ENCODE peak calls at places on chromosomes 7 and 10, in nine cellular contexts. One of them, this sample, is unnamed.

GRCh38 chr10:71748671-71749191 is 24.6 kb downstream of the VSIR start:
- DNase-seq in tibial nerve: peak; percentile 65
- DNase-seq in GM20000: peak; percentile 65
- DNase-seq in RWPE1: no peak
- DNase-seq in fibroblast of the aortic adventitia: peak; percentile 28
- DNase-seq in IMR-90: no peak
- DNase-seq in fibroblast of pulmonary artery: no peak
- DNase-seq in PC-9: no peak
- DNase-seq in HFF-Myc: no peak
- DNase-seq in this sample: no peak

GRCh38 chr10:70780370-70780760 is 4.8 kb downstream of the TBATA start:
- DNase-seq in tibial nerve: no peak
- DNase-seq in GM20000: no peak
- DNase-seq in RWPE1: no peak
- DNase-seq in fibroblast of the aortic adventitia: no peak
- DNase-seq in IMR-90: no peak
- DNase-seq in fibroblast of pulmonary artery: no peak
- DNase-seq in PC-9: no peak
- DNase-seq in HFF-Myc: no peak
- DNase-seq in this sample: no peak

GRCh38 chr10:23918090-23918704 is 290.7 kb upstream of the KIAA1217 start:
- DNase-seq in tibial nerve: no peak
- DNase-seq in GM20000: no peak
- DNase-seq in RWPE1: no peak
- DNase-seq in fibroblast of the aortic adventitia: no peak
- DNase-seq in IMR-90: no peak
- DNase-seq in fibroblast of pulmonary artery: no peak
- DNase-seq in PC-9: no peak
- DNase-seq in HFF-Myc: no peak
- DNase-seq in this sample: no peak

GRCh38 chr7:158003441-158004122 is 584.0 kb downstream of the PTPRN2 start:
- DNase-seq in tibial nerve: no peak
- DNase-seq in GM20000: no peak
- DNase-seq in RWPE1: no peak
- DNase-seq in fibroblast of the aortic adventitia: no peak
- DNase-seq in IMR-90: no peak
- DNase-seq in fibroblast of pulmonary artery: no peak
- DNase-seq in PC-9: no peak
- DNase-seq in HFF-Myc: no peak
- DNase-seq in this sample: no peak

GRCh38 chr10:120108941-120109340 is 216.4 kb downstream of the SEC23IP start:
- DNase-seq in tibial nerve: no peak
- DNase-seq in GM20000: no peak
- DNase-seq in RWPE1: no peak
- DNase-seq in fibroblast of the aortic adventitia: no peak
- DNase-seq in IMR-90: no peak
- DNase-seq in fibroblast of pulmonary artery: no peak
- DNase-seq in PC-9: no peak
- DNase-seq in HFF-Myc: no peak
- DNase-seq in this sample: no peak

GRCh38 chr10:91012502-91012901 is 91.6 kb upstream of the ANKRD1 start:
- DNase-seq in tibial nerve: no peak
- DNase-seq in GM20000: no peak
- DNase-seq in RWPE1: no peak
- DNase-seq in fibroblast of the aortic adventitia: no peak
- DNase-seq in IMR-90: no peak
- DNase-seq in fibroblast of pulmonary artery: no peak
- DNase-seq in PC-9: no peak
- DNase-seq in HFF-Myc: no peak
- DNase-seq in this sample: no peak

GRCh38 chr7:107622429-107622828 is 38.2 kb upstream of the SLC26A4 start:
- DNase-seq in tibial nerve: no peak
- DNase-seq in GM20000: peak; percentile 7
- DNase-seq in RWPE1: peak; percentile 38
- DNase-seq in fibroblast of the aortic adventitia: peak; percentile 45
- DNase-seq in IMR-90: peak; percentile 81
- DNase-seq in fibroblast of pulmonary artery: peak; percentile 88
- DNase-seq in PC-9: no peak
- DNase-seq in HFF-Myc: peak; percentile 33
- DNase-seq in this sample: peak; percentile 69

GRCh38 chr7:92639213-92639896 is 49.2 kb upstream of the FAM133B start:
- DNase-seq in tibial nerve: no peak
- DNase-seq in GM20000: no peak
- DNase-seq in RWPE1: no peak
- DNase-seq in fibroblast of the aortic adventitia: no peak
- DNase-seq in IMR-90: no peak
- DNase-seq in fibroblast of pulmonary artery: no peak
- DNase-seq in PC-9: no peak
- DNase-seq in HFF-Myc: no peak
- DNase-seq in this sample: no peak

GRCh38 chr10:130744631-130745030 is 566.9 kb downstream of the TCERG1L start:
- DNase-seq in tibial nerve: no peak
- DNase-seq in GM20000: no peak
- DNase-seq in RWPE1: no peak
- DNase-seq in fibroblast of the aortic adventitia: no peak
- DNase-seq in IMR-90: no peak
- DNase-seq in fibroblast of pulmonary artery: no peak
- DNase-seq in PC-9: no peak
- DNase-seq in HFF-Myc: no peak
- DNase-seq in this sample: no peak

GRCh38 chr7:137656227-137656849 is 190.4 kb downstream of the DGKI start:
- DNase-seq in tibial nerve: peak; percentile 85
- DNase-seq in GM20000: peak; percentile 59
- DNase-seq in RWPE1: peak; percentile 37
- DNase-seq in fibroblast of the aortic adventitia: peak; percentile 89
- DNase-seq in IMR-90: peak; percentile 79
- DNase-seq in fibroblast of pulmonary artery: peak; percentile 87
- DNase-seq in PC-9: peak; percentile 75
- DNase-seq in HFF-Myc: peak; percentile 35
- DNase-seq in this sample: peak; percentile 42

GRCh38 chr7:2092279-2092678 is 140.5 kb downstream of the MAD1L1 start:
- DNase-seq in tibial nerve: no peak
- DNase-seq in GM20000: no peak
- DNase-seq in RWPE1: peak; percentile 37
- DNase-seq in fibroblast of the aortic adventitia: no peak
- DNase-seq in IMR-90: no peak
- DNase-seq in fibroblast of pulmonary artery: no peak
- DNase-seq in PC-9: no peak
- DNase-seq in HFF-Myc: no peak
- DNase-seq in this sample: no peak

GRCh38 chr7:69768986-69769595 is 170.8 kb downstream of the AUTS2 start:
- DNase-seq in tibial nerve: no peak
- DNase-seq in GM20000: no peak
- DNase-seq in RWPE1: no peak
- DNase-seq in fibroblast of the aortic adventitia: peak; percentile 27
- DNase-seq in IMR-90: no peak
- DNase-seq in fibroblast of pulmonary artery: peak; percentile 50
- DNase-seq in PC-9: no peak
- DNase-seq in HFF-Myc: no peak
- DNase-seq in this sample: peak; percentile 50

GRCh38 chr10:112758961-112759360 is 191.1 kb upstream of the TCF7L2 start:
- DNase-seq in tibial nerve: no peak
- DNase-seq in GM20000: no peak
- DNase-seq in RWPE1: no peak
- DNase-seq in fibroblast of the aortic adventitia: no peak
- DNase-seq in IMR-90: no peak
- DNase-seq in fibroblast of pulmonary artery: no peak
- DNase-seq in PC-9: no peak
- DNase-seq in HFF-Myc: no peak
- DNase-seq in this sample: no peak

GRCh38 chr10:14010083-14010551 is 320.6 kb downstream of the FRMD4A start:
- DNase-seq in tibial nerve: no peak
- DNase-seq in GM20000: peak; percentile 26
- DNase-seq in RWPE1: no peak
- DNase-seq in fibroblast of the aortic adventitia: peak; percentile 83
- DNase-seq in IMR-90: peak; percentile 86
- DNase-seq in fibroblast of pulmonary artery: peak; percentile 73
- DNase-seq in PC-9: no peak
- DNase-seq in HFF-Myc: peak; percentile 80
- DNase-seq in this sample: peak; percentile 77

GRCh38 chr10:113746188-113746950 is 5.1 kb upstream of the PLEKHS1 start:
- DNase-seq in tibial nerve: no peak
- DNase-seq in GM20000: no peak
- DNase-seq in RWPE1: no peak
- DNase-seq in fibroblast of the aortic adventitia: peak; percentile 18
- DNase-seq in IMR-90: no peak
- DNase-seq in fibroblast of pulmonary artery: peak; percentile 21
- DNase-seq in PC-9: peak; percentile 35
- DNase-seq in HFF-Myc: no peak
- DNase-seq in this sample: peak; percentile 31

GRCh38 chr7:23654508-23654907 is 25.5 kb upstream of the FAM221A start:
- DNase-seq in tibial nerve: no peak
- DNase-seq in GM20000: no peak
- DNase-seq in RWPE1: no peak
- DNase-seq in fibroblast of the aortic adventitia: peak; percentile 48
- DNase-seq in IMR-90: peak; percentile 31
- DNase-seq in fibroblast of pulmonary artery: peak; percentile 18
- DNase-seq in PC-9: peak; percentile 29
- DNase-seq in HFF-Myc: peak; percentile 14
- DNase-seq in this sample: no peak

GRCh38 chr7:77199008-77199966 is at the start of gene FGL2:
- DNase-seq in tibial nerve: peak; percentile 72
- DNase-seq in GM20000: no peak
- DNase-seq in RWPE1: peak; percentile 8
- DNase-seq in fibroblast of the aortic adventitia: peak; percentile 85
- DNase-seq in IMR-90: peak; percentile 67
- DNase-seq in fibroblast of pulmonary artery: peak; percentile 85
- DNase-seq in PC-9: no peak
- DNase-seq in HFF-Myc: no peak
- DNase-seq in this sample: peak; percentile 35

GRCh38 chr10:121791761-121792160 is 136.1 kb downstream of the ATE1 start:
- DNase-seq in tibial nerve: no peak
- DNase-seq in GM20000: no peak
- DNase-seq in RWPE1: peak; percentile 21
- DNase-seq in fibroblast of the aortic adventitia: no peak
- DNase-seq in IMR-90: peak; percentile 13
- DNase-seq in fibroblast of pulmonary artery: peak; percentile 78
- DNase-seq in PC-9: no peak
- DNase-seq in HFF-Myc: no peak
- DNase-seq in this sample: peak; percentile 78

GRCh38 chr10:11863353-11864105 is 40.4 kb downstream of the PROSER2 start:
- DNase-seq in tibial nerve: no peak
- DNase-seq in GM20000: peak; percentile 74
- DNase-seq in RWPE1: no peak
- DNase-seq in fibroblast of the aortic adventitia: no peak
- DNase-seq in IMR-90: no peak
- DNase-seq in fibroblast of pulmonary artery: no peak
- DNase-seq in PC-9: no peak
- DNase-seq in HFF-Myc: no peak
- DNase-seq in this sample: no peak

GRCh38 chr7:140304071-140304799 is 94.1 kb downstream of the SLC37A3 start:
- DNase-seq in tibial nerve: no peak
- DNase-seq in GM20000: peak; percentile 61
- DNase-seq in RWPE1: no peak
- DNase-seq in fibroblast of the aortic adventitia: peak; percentile 51
- DNase-seq in IMR-90: peak; percentile 16
- DNase-seq in fibroblast of pulmonary artery: peak; percentile 37
- DNase-seq in PC-9: no peak
- DNase-seq in HFF-Myc: peak; percentile 12
- DNase-seq in this sample: no peak

GRCh38 chr7:148733496-148733895 is 34.8 kb downstream of the CUL1 start:
- DNase-seq in tibial nerve: no peak
- DNase-seq in GM20000: no peak
- DNase-seq in RWPE1: no peak
- DNase-seq in fibroblast of the aortic adventitia: no peak
- DNase-seq in IMR-90: no peak
- DNase-seq in fibroblast of pulmonary artery: no peak
- DNase-seq in PC-9: no peak
- DNase-seq in HFF-Myc: no peak
- DNase-seq in this sample: no peak

GRCh38 chr7:101126651-101127459 is at the start of gene SERPINE1:
- DNase-seq in tibial nerve: peak; percentile 92
- DNase-seq in GM20000: peak; percentile 76
- DNase-seq in RWPE1: peak; percentile 99
- DNase-seq in fibroblast of the aortic adventitia: peak; percentile 100
- DNase-seq in IMR-90: peak; percentile 100
- DNase-seq in fibroblast of pulmonary artery: peak; percentile 100
- DNase-seq in PC-9: peak; percentile 92
- DNase-seq in HFF-Myc: peak; percentile 98
- DNase-seq in this sample: peak; percentile 100
- TF ChIP-seq CTCF in tibial nerve: peak; percentile 10
- TF ChIP-seq CTCF in GM20000: no peak
- TF ChIP-seq CTCF in RWPE1: no peak
- TF ChIP-seq CTCF in fibroblast of the aortic adventitia: peak; percentile 50
- TF ChIP-seq CTCF in IMR-90: peak; percentile 22
- TF ChIP-seq CTCF in fibroblast of pulmonary artery: peak; percentile 34
- TF ChIP-seq CTCF in PC-9: peak; percentile 15
- TF ChIP-seq CTCF in HFF-Myc: no peak
- TF ChIP-seq CTCF in this sample: peak; percentile 36

DNA sequence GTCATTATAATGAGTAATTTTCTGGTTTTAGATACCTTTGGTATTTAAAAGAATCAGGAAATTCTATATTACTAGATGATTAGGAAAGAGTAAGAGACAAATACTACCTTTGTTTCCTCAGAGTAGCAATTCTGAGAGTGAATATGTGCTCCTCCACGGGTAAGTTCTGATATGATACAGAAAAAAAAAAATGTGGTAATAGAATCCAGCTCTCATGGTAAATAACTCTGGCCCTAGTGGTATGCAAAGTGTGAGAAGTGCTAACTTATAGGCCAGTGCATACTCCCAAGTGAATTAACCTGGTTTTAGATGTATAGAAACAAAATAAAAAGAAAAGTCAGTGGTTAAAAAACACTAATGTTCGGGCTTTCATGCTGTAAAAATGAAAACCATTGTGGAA is 512.6 kb upstream of the SEMA3D start:
- DNase-seq in tibial nerve: no peak
- DNase-seq in GM20000: no peak
- DNase-seq in RWPE1: no peak
- DNase-seq in fibroblast of the aortic adventitia: no peak
- DNase-seq in IMR-90: no peak
- DNase-seq in fibroblast of pulmonary artery: no peak
- DNase-seq in PC-9: no peak
- DNase-seq in HFF-Myc: no peak
- DNase-seq in this sample: no peak
- TF ChIP-seq CTCF in tibial nerve: no peak
- TF ChIP-seq CTCF in GM20000: no peak
- TF ChIP-seq CTCF in RWPE1: no peak
- TF ChIP-seq CTCF in fibroblast of the aortic adventitia: no peak
- TF ChIP-seq CTCF in IMR-90: no peak
- TF ChIP-seq CTCF in fibroblast of pulmonary artery: no peak
- TF ChIP-seq CTCF in PC-9: no peak
- TF ChIP-seq CTCF in HFF-Myc: no peak
- TF ChIP-seq CTCF in this sample: no peak

GRCh38 chr10:79066460-79067240 is 2.1 kb upstream of the ZMIZ1 start:
- DNase-seq in tibial nerve: peak; percentile 54
- DNase-seq in GM20000: peak; percentile 81
- DNase-seq in RWPE1: no peak
- DNase-seq in fibroblast of the aortic adventitia: peak; percentile 49
- DNase-seq in IMR-90: peak; percentile 35
- DNase-seq in fibroblast of pulmonary artery: peak; percentile 24
- DNase-seq in PC-9: peak; percentile 36
- DNase-seq in HFF-Myc: no peak
- DNase-seq in this sample: no peak
- TF ChIP-seq CTCF in tibial nerve: no peak
- TF ChIP-seq CTCF in GM20000: no peak
- TF ChIP-seq CTCF in RWPE1: no peak
- TF ChIP-seq CTCF in fibroblast of the aortic adventitia: peak; percentile 13
- TF ChIP-seq CTCF in IMR-90: peak; percentile 39
- TF ChIP-seq CTCF in fibroblast of pulmonary artery: peak; percentile 25
- TF ChIP-seq CTCF in PC-9: peak; percentile 40
- TF ChIP-seq CTCF in HFF-Myc: peak; percentile 40
- TF ChIP-seq CTCF in this sample: no peak

GRCh38 chr10:116477989-116478615 is 50.5 kb downstream of the PNLIPRP3 start:
- DNase-seq in tibial nerve: no peak
- DNase-seq in GM20000: no peak
- DNase-seq in RWPE1: no peak
- DNase-seq in fibroblast of the aortic adventitia: no peak
- DNase-seq in IMR-90: no peak
- DNase-seq in fibroblast of pulmonary artery: no peak
- DNase-seq in PC-9: no peak
- DNase-seq in HFF-Myc: no peak
- DNase-seq in this sample: no peak
- TF ChIP-seq CTCF in tibial nerve: no peak
- TF ChIP-seq CTCF in GM20000: no peak
- TF ChIP-seq CTCF in RWPE1: no peak
- TF ChIP-seq CTCF in fibroblast of the aortic adventitia: no peak
- TF ChIP-seq CTCF in IMR-90: no peak
- TF ChIP-seq CTCF in fibroblast of pulmonary artery: no peak
- TF ChIP-seq CTCF in PC-9: no peak
- TF ChIP-seq CTCF in HFF-Myc: no peak
- TF ChIP-seq CTCF in this sample: no peak